ENCODE peak calls at places on chromosomes 11 and 22, in ten cellular contexts. Y, H, T, X, O, N, G, U, S and R are unnamed samples.
A peak's percentile ranks its signal among the peaks of the same experiment; 100 is the strongest.

GRCh38 chr11:125429807-125430678 is 66.0 kb downstream of the FEZ1 start:
- DNase-seq in Y (no peak), H (no peak), T (no peak), X (no peak), O (no peak), N (no peak), G (no peak), U (no peak), S (no peak), R (no peak)

GRCh38 chr11:12577746-12578644 is 96.2 kb upstream of the TEAD1 start:
- DNase-seq in Y (no peak), H (no peak), T (no peak), X (no peak), O (no peak), N (peak; percentile 11), G (no peak), U (no peak), S (no peak), R (no peak)

GRCh38 chr22:22666307-22667091 is 22.1 kb downstream of the GGTLC2 start:
- DNase-seq in Y (no peak), H (no peak), T (no peak), X (peak; percentile 60), O (no peak), N (peak; percentile 65), G (no peak), U (no peak), S (no peak), R (no peak)

GRCh38 chr11:62358273-62358672 is 21.0 kb downstream of the ASRGL1 start:
- DNase-seq in Y (no peak), H (no peak), T (no peak), X (no peak), O (no peak), N (no peak), G (no peak), U (no peak), S (no peak), R (no peak)

GRCh38 chr11:57427692-57428082 is 766 bp upstream of the SLC43A3 start:
- DNase-seq in Y (no peak), H (peak; percentile 69), T (no peak), X (peak; percentile 54), O (no peak), N (no peak), G (peak; percentile 76), U (no peak), S (no peak), R (peak; percentile 95)

GRCh38 chr11:66112640-66113098 is 42.6 kb downstream of the PACS1 start:
- DNase-seq in Y (no peak), H (no peak), T (no peak), X (peak; percentile 34), O (no peak), N (peak; percentile 92), G (peak; percentile 44), U (no peak), S (no peak), R (peak; percentile 61)

GRCh38 chr11:94024547-94024946 is 3.4 kb downstream of the HEPHL1 start:
- DNase-seq in Y (no peak), H (no peak), T (no peak), X (no peak), O (no peak), N (no peak), G (no peak), U (no peak), S (no peak), R (no peak)

GRCh38 chr11:3837793-3838192 is 3.0 kb downstream of the RHOG start:
- DNase-seq in Y (no peak), H (peak; percentile 40), T (no peak), X (peak; percentile 54), O (no peak), N (no peak), G (peak; percentile 56), U (no peak), S (no peak), R (no peak)

GRCh38 chr22:31945478-31945815 is 1.1 kb downstream of the YWHAH start:
- DNase-seq in Y (no peak), H (no peak), T (no peak), X (peak; percentile 26), O (no peak), N (peak; percentile 20), G (no peak), U (no peak), S (no peak), R (no peak)

GRCh38 chr11:124970925-124971324 is 16.9 kb downstream of the CCDC15 start:
- DNase-seq in Y (no peak), H (no peak), T (no peak), X (no peak), O (no peak), N (peak; percentile 76), G (no peak), U (no peak), S (no peak), R (no peak)

GRCh38 chr11:72932132-72932570 is 117.9 kb downstream of the ATG16L2 start:
- DNase-seq in Y (no peak), H (no peak), T (no peak), X (no peak), O (no peak), N (peak; percentile 10), G (no peak), U (no peak), S (no peak), R (no peak)

GRCh38 chr11:111335124-111335535 is 36.8 kb downstream of the POU2AF3 start:
- DNase-seq in Y (no peak), H (no peak), T (no peak), X (no peak), O (no peak), N (no peak), G (no peak), U (no peak), S (no peak), R (no peak)

GRCh38 chr11:17906436-17906835 is 106.4 kb downstream of the SERGEF start:
- DNase-seq in Y (no peak), H (no peak), T (no peak), X (no peak), O (no peak), N (peak; percentile 28), G (no peak), U (peak; percentile 65), S (no peak), R (no peak)

GRCh38 chr11:45332486-45332934 is 46.4 kb upstream of the SYT13 start:
- DNase-seq in Y (peak; percentile 21), H (no peak), T (peak; percentile 71), X (peak; percentile 42), O (peak; percentile 36), N (no peak), G (no peak), U (no peak), S (no peak), R (no peak)

GRCh38 chr22:28185130-28185529 is 266.1 kb upstream of the PITPNB start:
- DNase-seq in Y (no peak), H (no peak), T (no peak), X (no peak), O (no peak), N (no peak), G (no peak), U (no peak), S (no peak), R (no peak)

GRCh38 chr11:133078591-133079179 is 453.6 kb downstream of the OPCML start:
- DNase-seq in Y (no peak), H (no peak), T (no peak), X (peak; percentile 20), O (no peak), N (peak; percentile 64), G (peak; percentile 60), U (peak; percentile 78), S (peak; percentile 7), R (no peak)

GRCh38 chr22:41568811-41569210 is 8.0 kb downstream of the CSDC2 start:
- DNase-seq in Y (no peak), H (no peak), T (no peak), X (no peak), O (no peak), N (no peak), G (no peak), U (no peak), S (no peak), R (no peak)

GRCh38 chr11:11876458-11876857 is 34.7 kb downstream of the USP47 start:
- DNase-seq in Y (no peak), H (no peak), T (peak; percentile 43), X (no peak), O (no peak), N (peak; percentile 33), G (no peak), U (no peak), S (no peak), R (no peak)

GRCh38 chr11:73961321-73961720 is 10.5 kb downstream of the DNAJB13 start:
- DNase-seq in Y (no peak), H (no peak), T (no peak), X (no peak), O (no peak), N (peak; percentile 13), G (no peak), U (no peak), S (no peak), R (no peak)

GRCh38 chr11:105296806-105297205 is 157.2 kb upstream of the CARD18 start:
- DNase-seq in Y (no peak), H (no peak), T (no peak), X (no peak), O (no peak), N (no peak), G (no peak), U (no peak), S (no peak), R (no peak)

GRCh38 chr11:118530180-118530682 is 761 bp upstream of the TMEM25 start:
- DNase-seq in Y (no peak), H (no peak), T (peak; percentile 71), X (peak; percentile 60), O (peak; percentile 7), N (peak; percentile 48), G (no peak), U (no peak), S (no peak), R (no peak)

GRCh38 chr11:83612891-83613766 is 327.0 kb upstream of the CCDC90B start:
- DNase-seq in Y (no peak), H (no peak), T (no peak), X (no peak), O (no peak), N (no peak), G (no peak), U (no peak), S (no peak), R (no peak)

GRCh38 chr11:2099523-2100316 is 39.5 kb downstream of the IGF2 start:
- DNase-seq in Y (no peak), H (no peak), T (peak; percentile 35), X (peak; percentile 65), O (no peak), N (peak; percentile 66), G (no peak), U (peak; percentile 39), S (no peak), R (no peak)

GRCh38 chr11:109960831-109961230 is 132.4 kb upstream of the ZC3H12C start:
- DNase-seq in Y (no peak), H (peak; percentile 63), T (no peak), X (peak; percentile 16), O (no peak), N (no peak), G (peak; percentile 60), U (no peak), S (no peak), R (peak; percentile 85)

GRCh38 chr11:14974723-14975587 is 2.8 kb upstream of the CALCA start:
- DNase-seq in Y (peak; percentile 38), H (peak; percentile 22), T (no peak), X (peak; percentile 47), O (peak; percentile 58), N (peak; percentile 47), G (peak; percentile 51), U (no peak), S (no peak), R (no peak)

GRCh38 chr22:49754674-49755590 is 72.7 kb downstream of the BRD1 start:
- DNase-seq in Y (no peak), H (no peak), T (no peak), X (no peak), O (no peak), N (no peak), G (no peak), U (peak; percentile 29), S (no peak), R (no peak)

GRCh38 chr22:32528984-32529982 is 54.7 kb downstream of the FBXO7 start:
- DNase-seq in Y (peak; percentile 35), H (peak; percentile 86), T (no peak), X (peak; percentile 87), O (peak; percentile 55), N (peak; percentile 69), G (peak; percentile 92), U (peak; percentile 87), S (peak; percentile 73), R (peak; percentile 65)

GRCh38 chr11:69658606-69659450 is 16.3 kb downstream of the LTO1 start:
- DNase-seq in Y (no peak), H (no peak), T (no peak), X (no peak), O (no peak), N (no peak), G (no peak), U (peak; percentile 8), S (no peak), R (no peak)